ENCODE peak calls at places on chromosomes 6 and 20, in nine cellular contexts. Z, B, D, U, G, I, E, J and S are unnamed samples.

GRCh38 chr20:32465092-32465900 is 107.2 kb downstream of the ASXL1 start:
- DNase-seq in Z (peak), I (no peak), D (no peak), E (no peak), J (no peak), G (no peak), U (peak), B (no peak), S (no peak)

GRCh38 chr6:20605061-20605460 is 70.8 kb downstream of the CDKAL1 start:
- DNase-seq in U (no peak), D (no peak), Z (no peak), I (no peak), B (no peak), J (no peak), G (no peak), E (no peak), S (no peak)

GRCh38 chr6:25476126-25476525 is 175.9 kb upstream of the SCGN start:
- DNase-seq in I (no peak), U (no peak), D (no peak), J (peak), B (no peak), E (no peak), G (no peak), Z (no peak), S (no peak)

GRCh38 chr6:67345946-67346345 is 1289.1 kb upstream of the ADGRB3 start:
- DNase-seq in B (no peak), U (no peak), E (no peak), D (no peak), J (no peak), I (peak), Z (no peak), G (no peak), S (no peak)

GRCh38 chr20:64057628-64058498 is 5.1 kb upstream of the TCEA2 start:
- DNase-seq in I (peak), G (peak), D (peak), U (peak), Z (peak), E (peak), J (no peak), B (peak), S (peak)

GRCh38 chr6:133804263-133804662 is 84.7 kb upstream of the TCF21 start:
- DNase-seq in B (no peak), G (no peak), E (no peak), Z (peak), J (no peak), U (no peak), D (peak), I (no peak), S (no peak)

GRCh38 chr6:144063744-144064401 is 31.5 kb downstream of the SF3B5 start:
- DNase-seq in G (peak), J (no peak), D (peak), I (peak), U (peak), E (peak), Z (peak), B (peak), S (peak)

GRCh38 chr6:100468966-100469859 is 4.5 kb upstream of the SIM1 start:
- DNase-seq in J (no peak), D (peak), I (no peak), G (no peak), U (no peak), Z (no peak), E (no peak), B (no peak), S (no peak)

GRCh38 chr6:158069800-158070195 is 88.1 kb downstream of the SYNJ2 start:
- DNase-seq in I (no peak), U (no peak), Z (no peak), B (no peak), D (no peak), G (no peak), J (no peak), E (no peak), S (no peak)

GRCh38 chr6:43860285-43860684 is 90.3 kb downstream of the VEGFA start:
- DNase-seq in I (no peak), B (no peak), J (no peak), G (no peak), D (no peak), Z (no peak), E (no peak), U (no peak), S (no peak)

GRCh38 chr6:154598403-154598802 is 87.9 kb upstream of the CNKSR3 start:
- DNase-seq in Z (no peak), U (no peak), E (no peak), I (no peak), J (no peak), G (no peak), B (no peak), D (no peak), S (no peak)

GRCh38 chr6:63066053-63066704 is 145.1 kb upstream of the FKBP1C start:
- DNase-seq in E (no peak), G (no peak), J (no peak), Z (no peak), I (no peak), U (no peak), D (no peak), B (no peak), S (no peak)

GRCh38 chr6:151652338-151652737 is 155.1 kb upstream of the ESR1 start:
- DNase-seq in B (no peak), E (no peak), Z (no peak), I (no peak), G (no peak), J (no peak), D (no peak), U (no peak), S (no peak)

GRCh38 chr6:148800535-148800934 is 53.7 kb downstream of the UST start:
- DNase-seq in U (no peak), B (no peak), J (no peak), Z (no peak), G (no peak), D (no peak), E (no peak), I (no peak), S (no peak)

GRCh38 chr6:14625173-14625895 is 507.8 kb downstream of the CD83 start:
- DNase-seq in U (no peak), G (no peak), D (no peak), I (no peak), E (no peak), J (no peak), B (no peak), Z (no peak), S (no peak)

GRCh38 chr20:37513764-37514359 is 7.2 kb upstream of the NNAT start:
- DNase-seq in I (no peak), G (no peak), J (no peak), Z (no peak), U (no peak), D (no peak), E (no peak), B (no peak), S (no peak)

GRCh38 chr6:155245871-155246270 is 17.9 kb upstream of the CLDN20 start:
- DNase-seq in I (no peak), E (no peak), Z (no peak), U (no peak), G (no peak), D (no peak), B (no peak), J (no peak), S (no peak)

GRCh38 chr20:31593221-31594001 is 11.7 kb upstream of the ID1 start:
- DNase-seq in Z (no peak), D (no peak), G (no peak), B (no peak), I (no peak), U (no peak), E (no peak), J (peak), S (no peak)

GRCh38 chr20:25984933-25985332 is 288.3 kb upstream of the ZNF337 start:
- DNase-seq in B (peak), I (peak), U (no peak), G (peak), E (peak), J (no peak), D (no peak), Z (peak), S (no peak)